ENCODE peak calls at places on chromosomes 16 and 17, in nine cellular contexts. N is activated gamma-delta T cell treated with anti-CD3 and anti-CD28 coated beads, Interleukin-2, amount 50 U/mL, for 16 hours; T is IMR-90; U is HuH-7.5; Z is A549; C is GM03348; I is stimulated activated CD4-positive, alpha-beta T cell treated with anti-CD3 and anti-CD28 coated beads, Interleukin-4, amount 100 ng/mL, for 24 hours; J is renal cortical epithelial cell; H is NAMALWA. B is an unnamed sample.

GRCh38 chr17:30530346-30531025 is 53.3 kb downstream of the GOSR1 start:
- DNase-seq in H (no peak), C (peak), N (no peak), Z (no peak), J (peak), U (no peak), T (peak), I (no peak), B (no peak)

GRCh38 chr16:8712589-8713361 is 38.4 kb downstream of the ABAT start:
- DNase-seq in U (no peak), I (no peak), J (no peak), N (no peak), T (no peak), C (no peak), Z (no peak), H (no peak), B (no peak)

GRCh38 chr16:57775661-57776469 is 26.4 kb downstream of the KIFC3 start:
- DNase-seq in U (no peak), Z (peak), C (no peak), I (no peak), N (no peak), H (peak), T (no peak), J (no peak), B (no peak)

GRCh38 chr17:28076138-28076537 is 33.7 kb downstream of the NLK start:
- DNase-seq in I (no peak), U (no peak), C (no peak), N (no peak), H (no peak), J (no peak), T (no peak), Z (no peak), B (no peak)

GRCh38 chr16:66568355-66568754 is 2.1 kb downstream of the CMTM1 start:
- DNase-seq in J (no peak), C (no peak), T (peak), I (no peak), H (no peak), U (no peak), Z (no peak), N (no peak), B (no peak)

GRCh38 chr17:46722662-46723285 is 95.7 kb downstream of the WNT3 start:
- DNase-seq in J (peak), N (no peak), H (no peak), Z (no peak), I (no peak), U (no peak), C (no peak), T (peak), B (no peak)

GRCh38 chr17:80746262-80746935 is 201.8 kb downstream of the RPTOR start:
- DNase-seq in N (no peak), U (no peak), C (no peak), Z (no peak), T (no peak), I (no peak), J (no peak), H (no peak), B (no peak)

GRCh38 chr16:53053967-53054669 is 673 bp upstream of the CHD9 start:
- DNase-seq in J (no peak), Z (peak), I (peak), N (no peak), C (peak), T (no peak), U (no peak), H (peak), B (peak)

B was measured in sciatic nerve.